ENCODE peak calls at places on chromosomes 12 and 14, in five cellular contexts. One of them, this sample, is unnamed.

GRCh38 chr12:59808317-59808910 is 212.6 kb downstream of the SLC16A7 start:
- DNase-seq in pancreas: no peak
- DNase-seq in fibroblast of pulmonary artery: peak; percentile 50
- DNase-seq in cardiac fibroblast: peak; percentile 60
- DNase-seq in NB4: peak; percentile 50
- DNase-seq in this sample: no peak

GRCh38 chr14:61103541-61104339 is 122.7 kb downstream of the SLC38A6 start:
- DNase-seq in NB4: peak; percentile 83
- DNase-seq in fibroblast of pulmonary artery: peak; percentile 94
- DNase-seq in pancreas: no peak
- DNase-seq in cardiac fibroblast: peak; percentile 95
- DNase-seq in this sample: peak; percentile 96

GRCh38 chr12:53062977-53063707 is 13.3 kb downstream of the TNS2 start:
- DNase-seq in NB4: no peak
- DNase-seq in cardiac fibroblast: no peak
- DNase-seq in fibroblast of pulmonary artery: no peak
- DNase-seq in pancreas: peak; percentile 37
- DNase-seq in this sample: no peak

GRCh38 chr12:91178139-91178561 is 4.5 kb downstream of the DCN start:
- DNase-seq in pancreas: no peak
- DNase-seq in cardiac fibroblast: peak; percentile 73
- DNase-seq in fibroblast of pulmonary artery: peak; percentile 70
- DNase-seq in NB4: peak; percentile 6
- DNase-seq in this sample: no peak

GRCh38 chr14:93081875-93082570 is 33.7 kb downstream of the ITPK1 start:
- DNase-seq in fibroblast of pulmonary artery: no peak
- DNase-seq in pancreas: no peak
- DNase-seq in NB4: peak; percentile 53
- DNase-seq in cardiac fibroblast: no peak
- DNase-seq in this sample: no peak

GRCh38 chr12:50110762-50111416 is 1.1 kb upstream of the COX14 start:
- DNase-seq in cardiac fibroblast: peak; percentile 42
- DNase-seq in NB4: peak; percentile 57
- DNase-seq in fibroblast of pulmonary artery: no peak
- DNase-seq in pancreas: peak; percentile 61
- DNase-seq in this sample: no peak

GRCh38 chr12:109489016-109489954 is 11.9 kb downstream of the UBE3B start:
- DNase-seq in pancreas: no peak
- DNase-seq in fibroblast of pulmonary artery: no peak
- DNase-seq in NB4: no peak
- DNase-seq in cardiac fibroblast: no peak
- DNase-seq in this sample: no peak

GRCh38 chr12:63899396-63899795 is 54.9 kb downstream of the SRGAP1 start:
- DNase-seq in cardiac fibroblast: no peak
- DNase-seq in pancreas: peak; percentile 54
- DNase-seq in NB4: no peak
- DNase-seq in fibroblast of pulmonary artery: no peak
- DNase-seq in this sample: no peak

GRCh38 chr12:92242917-92243316 is 97.3 kb upstream of the BTG1 start:
- DNase-seq in cardiac fibroblast: peak; percentile 82
- DNase-seq in NB4: peak; percentile 40
- DNase-seq in fibroblast of pulmonary artery: peak; percentile 81
- DNase-seq in pancreas: no peak
- DNase-seq in this sample: no peak

GRCh38 chr14:76576047-76576741 is 185.1 kb upstream of the VASH1 start:
- DNase-seq in pancreas: no peak
- DNase-seq in cardiac fibroblast: peak; percentile 29
- DNase-seq in fibroblast of pulmonary artery: peak; percentile 14
- DNase-seq in NB4: no peak
- DNase-seq in this sample: peak; percentile 14

GRCh38 chr14:92565040-92565717 is 51.6 kb downstream of the RIN3 start:
- DNase-seq in cardiac fibroblast: no peak
- DNase-seq in fibroblast of pulmonary artery: no peak
- DNase-seq in NB4: no peak
- DNase-seq in pancreas: no peak
- DNase-seq in this sample: no peak

GRCh38 chr14:80213602-80214001 is 2.3 kb upstream of the DIO2 start:
- DNase-seq in fibroblast of pulmonary artery: peak; percentile 87
- DNase-seq in cardiac fibroblast: peak; percentile 85
- DNase-seq in pancreas: no peak
- DNase-seq in NB4: peak; percentile 68
- DNase-seq in this sample: no peak

GRCh38 chr14:90654831-90655276 is 161.4 kb downstream of the TTC7B start:
- DNase-seq in NB4: no peak
- DNase-seq in pancreas: no peak
- DNase-seq in cardiac fibroblast: peak; percentile 66
- DNase-seq in fibroblast of pulmonary artery: peak; percentile 39
- DNase-seq in this sample: peak; percentile 89

GRCh38 chr12:47988073-47989022 is 15.9 kb downstream of the COL2A1 start:
- DNase-seq in fibroblast of pulmonary artery: no peak
- DNase-seq in pancreas: no peak
- DNase-seq in NB4: no peak
- DNase-seq in cardiac fibroblast: no peak
- DNase-seq in this sample: no peak

GRCh38 chr14:100504372-100505078 is 82.7 kb downstream of the BEGAIN start:
- DNase-seq in NB4: no peak
- DNase-seq in fibroblast of pulmonary artery: peak; percentile 20
- DNase-seq in cardiac fibroblast: no peak
- DNase-seq in pancreas: no peak
- DNase-seq in this sample: no peak

GRCh38 chr12:5096241-5096880 is 52.7 kb downstream of the KCNA5 start:
- DNase-seq in NB4: no peak
- DNase-seq in cardiac fibroblast: peak; percentile 22
- DNase-seq in fibroblast of pulmonary artery: peak; percentile 6
- DNase-seq in pancreas: no peak
- DNase-seq in this sample: no peak

GRCh38 chr12:46382425-46382973 is 9.9 kb upstream of the SLC38A2 start:
- DNase-seq in pancreas: no peak
- DNase-seq in cardiac fibroblast: no peak
- DNase-seq in fibroblast of pulmonary artery: no peak
- DNase-seq in NB4: peak; percentile 54
- DNase-seq in this sample: no peak

GRCh38 chr14:79011091-79011919 is 841.1 kb downstream of the NRXN3 start:
- DNase-seq in pancreas: no peak
- DNase-seq in NB4: peak; percentile 31
- DNase-seq in fibroblast of pulmonary artery: peak; percentile 64
- DNase-seq in cardiac fibroblast: peak; percentile 58
- DNase-seq in this sample: no peak

GRCh38 chr12:124700810-124701594 is 133.6 kb upstream of the NCOR2 start:
- DNase-seq in NB4: no peak
- DNase-seq in pancreas: no peak
- DNase-seq in fibroblast of pulmonary artery: peak; percentile 73
- DNase-seq in cardiac fibroblast: peak; percentile 91
- DNase-seq in this sample: peak; percentile 86

GRCh38 chr12:129332286-129332685 is 479.0 kb downstream of the GLT1D1 start:
- DNase-seq in fibroblast of pulmonary artery: no peak
- DNase-seq in NB4: no peak
- DNase-seq in pancreas: no peak
- DNase-seq in cardiac fibroblast: no peak
- DNase-seq in this sample: no peak

GRCh38 chr12:71780207-71780822 is 25.7 kb downstream of the RAB21 start:
- DNase-seq in cardiac fibroblast: peak; percentile 60
- DNase-seq in pancreas: no peak
- DNase-seq in fibroblast of pulmonary artery: peak; percentile 63
- DNase-seq in NB4: peak; percentile 63
- DNase-seq in this sample: no peak

GRCh38 chr12:92539966-92540791 is 162.6 kb upstream of the PLEKHG7 start:
- DNase-seq in pancreas: peak; percentile 67
- DNase-seq in NB4: peak; percentile 88
- DNase-seq in cardiac fibroblast: no peak
- DNase-seq in fibroblast of pulmonary artery: no peak
- DNase-seq in this sample: no peak

GRCh38 chr12:122976648-122976975 is 1.6 kb downstream of the OGFOD2 start:
- DNase-seq in NB4: no peak
- DNase-seq in cardiac fibroblast: no peak
- DNase-seq in pancreas: no peak
- DNase-seq in fibroblast of pulmonary artery: no peak
- DNase-seq in this sample: no peak

GRCh38 chr12:77808534-77808933 is 22.2 kb upstream of the NAV3 start:
- DNase-seq in NB4: no peak
- DNase-seq in pancreas: no peak
- DNase-seq in cardiac fibroblast: no peak
- DNase-seq in fibroblast of pulmonary artery: no peak
- DNase-seq in this sample: no peak

GRCh38 chr12:131454418-131455217 is 256.3 kb upstream of the SFSWAP start:
- DNase-seq in cardiac fibroblast: peak; percentile 5
- DNase-seq in fibroblast of pulmonary artery: peak; percentile 0
- DNase-seq in pancreas: no peak
- DNase-seq in NB4: peak; percentile 88
- DNase-seq in this sample: no peak

GRCh38 chr12:132689227-132689626 is 1.8 kb downstream of the PXMP2 start:
- DNase-seq in fibroblast of pulmonary artery: no peak
- DNase-seq in pancreas: no peak
- DNase-seq in cardiac fibroblast: no peak
- DNase-seq in NB4: no peak
- DNase-seq in this sample: no peak

GRCh38 chr12:113214938-113215400 is 6.3 kb upstream of the TPCN1 start:
- DNase-seq in pancreas: no peak
- DNase-seq in fibroblast of pulmonary artery: peak; percentile 98
- DNase-seq in cardiac fibroblast: peak; percentile 96
- DNase-seq in NB4: peak; percentile 100
- DNase-seq in this sample: peak; percentile 88

GRCh38 chr12:51448618-51449256 is 24.1 kb downstream of the SLC4A8 start:
- DNase-seq in fibroblast of pulmonary artery: no peak
- DNase-seq in pancreas: no peak
- DNase-seq in NB4: peak; percentile 11
- DNase-seq in cardiac fibroblast: no peak
- DNase-seq in this sample: no peak

GRCh38 chr12:65993173-65993572 is 137.4 kb downstream of the LLPH start:
- DNase-seq in cardiac fibroblast: no peak
- DNase-seq in NB4: no peak
- DNase-seq in fibroblast of pulmonary artery: no peak
- DNase-seq in pancreas: no peak
- DNase-seq in this sample: no peak

GRCh38 chr12:65902504-65902903 is 78.2 kb downstream of the HMGA2 start:
- DNase-seq in NB4: peak; percentile 39
- DNase-seq in pancreas: no peak
- DNase-seq in cardiac fibroblast: peak; percentile 67
- DNase-seq in fibroblast of pulmonary artery: peak; percentile 65
- DNase-seq in this sample: no peak

GRCh38 chr14:59283380-59283779 is 94.9 kb downstream of the DAAM1 start:
- DNase-seq in NB4: no peak
- DNase-seq in pancreas: no peak
- DNase-seq in fibroblast of pulmonary artery: peak; percentile 66
- DNase-seq in cardiac fibroblast: peak; percentile 36
- DNase-seq in this sample: no peak

GRCh38 chr14:45135659-45136314 is at the start of gene FANCM:
- DNase-seq in fibroblast of pulmonary artery: peak; percentile 99
- DNase-seq in pancreas: peak; percentile 88
- DNase-seq in NB4: peak; percentile 98
- DNase-seq in cardiac fibroblast: peak; percentile 99
- DNase-seq in this sample: peak; percentile 97

DNA sequence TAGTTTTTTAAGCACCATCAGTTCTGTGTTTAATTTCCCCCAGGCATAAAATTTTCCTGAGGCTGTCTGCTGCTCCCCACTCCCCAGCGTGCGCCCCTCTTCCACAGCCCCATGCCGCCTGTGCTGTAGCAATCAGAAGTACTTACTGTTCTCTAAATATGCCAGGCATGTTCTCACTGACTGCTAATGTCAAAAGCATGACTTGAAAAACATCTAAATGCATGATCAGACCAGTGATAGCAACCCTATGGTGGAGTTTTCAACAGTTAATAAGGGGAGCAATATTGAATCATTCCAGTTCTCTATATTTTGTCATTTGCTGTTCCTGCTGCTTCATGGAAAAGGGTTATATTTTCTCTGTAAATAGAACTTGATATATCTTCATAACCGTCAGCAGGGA is 77.5 kb downstream of the ANKS1B start:
- DNase-seq in cardiac fibroblast: no peak
- DNase-seq in NB4: no peak
- DNase-seq in fibroblast of pulmonary artery: no peak
- DNase-seq in pancreas: no peak
- DNase-seq in this sample: no peak
- TF ChIP-seq CTCF in cardiac fibroblast: no peak
- TF ChIP-seq CTCF in NB4: no peak
- TF ChIP-seq CTCF in fibroblast of pulmonary artery: no peak
- TF ChIP-seq CTCF in pancreas: no peak
- TF ChIP-seq CTCF in this sample: no peak

DNA sequence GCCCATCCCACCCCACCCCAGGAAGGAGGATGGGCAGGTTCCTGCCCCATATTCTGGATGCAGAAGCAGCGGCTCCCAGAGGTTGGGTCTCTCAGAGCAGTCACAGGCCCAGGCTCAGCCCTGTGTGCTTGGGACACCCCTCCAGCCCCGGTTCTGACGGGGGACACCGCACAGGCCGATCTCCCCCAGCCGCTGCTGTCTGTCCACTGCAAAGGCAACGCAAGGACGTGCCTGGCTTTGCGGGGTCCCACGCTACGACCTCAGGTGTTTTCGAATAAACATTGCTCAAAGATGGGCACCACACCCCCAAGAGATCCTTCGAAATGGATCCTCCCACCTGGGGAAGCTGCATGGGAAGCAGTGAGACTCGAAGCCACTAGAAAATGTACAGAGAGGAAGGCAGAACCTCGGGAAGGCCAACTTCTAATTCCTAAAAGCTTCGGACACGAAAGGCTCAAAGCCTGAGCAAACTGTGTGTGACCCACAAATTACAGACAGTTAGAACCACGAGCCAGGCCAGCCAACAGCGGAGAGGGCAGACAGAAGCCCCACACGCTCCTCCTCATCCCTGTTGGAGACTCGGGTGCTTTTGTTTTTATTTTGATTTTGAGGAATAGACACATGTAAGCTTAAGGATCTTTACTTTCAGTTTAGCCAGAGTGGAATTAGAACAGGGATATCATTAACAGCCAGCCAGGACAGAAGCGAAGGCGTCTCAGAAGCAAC is 10.8 kb downstream of the C14orf180 start:
- DNase-seq in NB4: no peak
- DNase-seq in fibroblast of pulmonary artery: no peak
- DNase-seq in pancreas: peak; percentile 9
- DNase-seq in cardiac fibroblast: no peak
- DNase-seq in this sample: no peak
- H3K4me3 ChIP-seq in NB4: no peak overlapping the region
- H3K4me3 ChIP-seq in fibroblast of pulmonary artery: no peak overlapping the region
- H3K4me3 ChIP-seq in pancreas: no peak overlapping the region
- H3K4me3 ChIP-seq in cardiac fibroblast: no peak overlapping the region
- H3K4me3 ChIP-seq in this sample: no peak overlapping the region

GRCh38 chr12:121378736-121379135 is 21.2 kb upstream of the RNF34 start:
- DNase-seq in pancreas: no peak
- DNase-seq in NB4: no peak
- DNase-seq in fibroblast of pulmonary artery: no peak
- DNase-seq in cardiac fibroblast: no peak
- DNase-seq in this sample: no peak

GRCh38 chr12:121379945-121380344 is 20.0 kb upstream of the RNF34 start:
- DNase-seq in NB4: no peak
- DNase-seq in fibroblast of pulmonary artery: no peak
- DNase-seq in pancreas: no peak
- DNase-seq in cardiac fibroblast: no peak
- DNase-seq in this sample: no peak

GRCh38 chr12:121388421-121388981 is 11.4 kb upstream of the RNF34 start:
- DNase-seq in fibroblast of pulmonary artery: peak; percentile 73
- DNase-seq in NB4: peak; percentile 98
- DNase-seq in cardiac fibroblast: peak; percentile 42
- DNase-seq in pancreas: no peak
- DNase-seq in this sample: no peak

GRCh38 chr12:121383601-121384019 is 16.3 kb upstream of the RNF34 start:
- DNase-seq in pancreas: no peak
- DNase-seq in NB4: no peak
- DNase-seq in fibroblast of pulmonary artery: no peak
- DNase-seq in cardiac fibroblast: no peak
- DNase-seq in this sample: no peak
- TF ChIP-seq CTCF in pancreas: no peak
- TF ChIP-seq CTCF in NB4: peak; percentile 36
- TF ChIP-seq CTCF in fibroblast of pulmonary artery: no peak
- TF ChIP-seq CTCF in cardiac fibroblast: peak; percentile 10
- TF ChIP-seq CTCF in this sample: peak; percentile 20

GRCh38 chr12:93592641-93593396 is 20.3 kb downstream of the SOCS2 start:
- DNase-seq in NB4: no peak
- DNase-seq in cardiac fibroblast: no peak
- DNase-seq in pancreas: no peak
- DNase-seq in fibroblast of pulmonary artery: no peak
- DNase-seq in this sample: no peak
- H3K4me3 ChIP-seq in NB4: no peak overlapping the region
- H3K4me3 ChIP-seq in cardiac fibroblast: no peak overlapping the region
- H3K4me3 ChIP-seq in pancreas: no peak overlapping the region
- H3K4me3 ChIP-seq in fibroblast of pulmonary artery: no peak overlapping the region
- H3K4me3 ChIP-seq in this sample: no peak overlapping the region

This sample was measured in retinal pigment epithelial cell.